ENCODE peak calls at places on chromosomes 13 and 19, in five cellular contexts. G is stomach, P is heart left ventricle, T is ovary, X is uterus. O is an unnamed sample.

GRCh38 chr19:10639836-10640235 is 14.3 kb upstream of the ILF3 start:
- DNase-seq in P (no peak), X (no peak), G (no peak), T (no peak), O (no peak)

GRCh38 chr13:75423946-75424345 is 58.0 kb downstream of the TBC1D4 start:
- DNase-seq in G (no peak), P (no peak), T (no peak), X (no peak), O (no peak)

GRCh38 chr13:110407531-110407930 is 100.4 kb downstream of the COL4A2 start:
- DNase-seq in X (no peak), T (no peak), G (no peak), P (no peak), O (no peak)

GRCh38 chr13:97242755-97243497 is 20.8 kb downstream of the MBNL2 start:
- DNase-seq in X (no peak), P (no peak), T (no peak), G (no peak), O (peak; percentile 50)

GRCh38 chr19:46731007-46731501 is 14.1 kb upstream of the PRKD2 start:
- DNase-seq in G (peak; percentile 46), T (no peak), X (no peak), P (no peak), O (peak; percentile 40)

GRCh38 chr13:29279859-29280258 is 315.6 kb downstream of the SLC7A1 start:
- DNase-seq in X (no peak), P (no peak), T (no peak), G (no peak), O (no peak)

GRCh38 chr19:15161028-15161984 is 39.5 kb downstream of the NOTCH3 start:
- DNase-seq in T (no peak), X (no peak), G (no peak), P (no peak), O (peak; percentile 23)

GRCh38 chr13:49084961-49085360 is 109.2 kb downstream of the FNDC3A start:
- DNase-seq in G (no peak), P (no peak), T (no peak), X (no peak), O (no peak)

GRCh38 chr13:32309812-32310706 is 5.1 kb downstream of the ZAR1L start:
- DNase-seq in G (no peak), T (peak; percentile 15), P (no peak), X (no peak), O (peak; percentile 59)

GRCh38 chr13:84400711-84401110 is 518.4 kb upstream of the SLITRK1 start:
- DNase-seq in T (no peak), P (no peak), G (no peak), X (no peak), O (no peak)

GRCh38 chr13:105817011-105817410 is 718.5 kb downstream of the EFNB2 start:
- DNase-seq in X (no peak), G (no peak), T (no peak), P (no peak), O (no peak)

GRCh38 chr19:3817761-3818160 is 31.6 kb upstream of the MATK start:
- DNase-seq in G (no peak), P (no peak), X (no peak), T (no peak), O (no peak)

GRCh38 chr19:9538183-9539058 is at the start of gene ZNF426:
- DNase-seq in P (peak; percentile 89), G (peak; percentile 85), X (peak; percentile 86), T (peak; percentile 87), O (peak; percentile 94)

GRCh38 chr19:40502647-40503046 is 35.8 kb downstream of the SPTBN4 start:
- DNase-seq in T (no peak), X (no peak), G (peak; percentile 55), P (no peak), O (peak; percentile 17)

GRCh38 chr13:86601351-86601750 is 802.1 kb upstream of the SLITRK6 start:
- DNase-seq in G (no peak), X (no peak), T (no peak), P (no peak), O (no peak)

GRCh38 chr13:45108716-45109706 is 11.3 kb upstream of the GTF2F2 start:
- DNase-seq in G (no peak), X (no peak), P (no peak), T (no peak), O (no peak)

GRCh38 chr13:32432856-32433255 is 4.9 kb upstream of the N4BP2L1 start:
- DNase-seq in T (no peak), X (no peak), G (no peak), P (no peak), O (no peak)

GRCh38 chr19:33472696-33473624 is 48.6 kb downstream of the PEPD start:
- DNase-seq in T (no peak), P (no peak), X (peak; percentile 23), G (no peak), O (no peak)

GRCh38 chr19:46202872-46203860 is 26.4 kb upstream of the IGFL1 start:
- DNase-seq in X (no peak), P (no peak), T (no peak), G (no peak), O (no peak)

DNA sequence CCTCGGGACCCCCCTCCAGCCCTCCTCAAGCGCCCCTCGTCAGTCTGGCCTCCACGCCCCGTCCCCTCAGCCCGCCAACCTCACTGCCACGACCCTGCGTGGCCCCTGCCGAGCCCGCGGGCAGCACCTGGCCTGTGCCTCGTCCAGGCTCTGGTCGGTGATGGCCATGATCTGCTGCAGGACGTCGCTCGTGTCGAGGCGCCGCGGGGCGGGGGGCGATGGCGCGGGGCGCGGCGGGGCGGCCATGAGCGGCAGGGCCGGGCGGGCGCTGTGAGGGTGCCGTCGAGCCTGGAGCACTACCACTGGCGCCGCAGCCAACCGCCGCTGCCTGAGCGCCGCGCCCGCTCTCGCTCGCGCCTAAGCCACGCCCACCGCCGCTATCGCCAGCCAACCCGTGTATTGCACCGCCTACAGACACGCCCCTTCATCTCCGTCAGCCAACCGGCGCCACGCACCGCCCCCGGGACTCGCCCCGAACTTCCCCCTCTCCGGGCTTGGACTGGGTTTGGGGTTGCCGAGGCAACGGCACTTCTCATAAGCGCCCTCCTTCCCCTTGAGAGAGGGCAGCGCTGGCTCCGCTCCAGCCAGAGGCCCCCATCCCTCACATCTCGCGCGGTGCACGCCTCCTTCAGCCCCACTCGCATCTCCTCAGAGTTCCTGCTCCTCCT is at the start of gene PBX4:
- DNase-seq in G (peak; percentile 97), P (peak; percentile 87), T (peak; percentile 96), X (peak; percentile 76), O (peak; percentile 85)
- TF ChIP-seq POLR2A in G (no peak), P (no peak), T (no peak), X (peak; percentile 47), O (no peak)

DNA sequence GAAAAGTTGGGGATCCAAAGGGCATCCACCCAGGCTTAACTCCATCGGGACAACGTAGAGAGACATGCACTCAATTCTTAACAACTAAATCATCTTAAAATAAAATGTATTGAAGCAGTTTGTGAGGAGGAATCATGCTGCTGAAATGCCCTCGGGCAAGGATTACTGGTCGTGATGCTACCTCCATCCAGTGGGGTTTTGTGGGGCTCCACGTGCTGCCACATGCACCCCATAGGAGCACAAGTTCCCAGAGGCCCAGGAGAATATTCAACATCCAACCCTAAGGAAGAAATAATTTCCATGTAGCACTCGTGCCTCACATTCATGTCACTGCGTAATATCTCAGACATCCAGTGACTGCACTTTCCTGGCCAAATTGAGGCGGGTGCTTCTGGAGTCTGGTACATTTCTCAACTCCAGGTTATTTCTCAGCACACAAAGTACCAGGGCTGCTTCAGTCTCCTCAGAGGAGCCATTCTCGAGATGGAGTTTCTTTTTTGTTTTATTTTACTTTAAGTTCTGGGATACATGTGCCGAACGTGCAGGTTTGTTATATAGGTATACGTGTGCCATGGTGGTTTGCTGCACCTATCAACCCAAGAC is 429.8 kb downstream of the FOXO1 start:
- DNase-seq in P (no peak), X (peak; percentile 76), G (no peak), T (peak; percentile 50), O (no peak)
- TF ChIP-seq POLR2A in P (no peak), X (peak; percentile 39), G (no peak), T (no peak), O (no peak)

GRCh38 chr19:6373096-6373812 is 660 bp downstream of the ALKBH7 start:
- DNase-seq in G (peak; percentile 99), P (peak; percentile 99), T (peak; percentile 99), X (peak; percentile 99), O (peak; percentile 100)
- TF ChIP-seq POLR2A in G (no peak), P (no peak), T (no peak), X (no peak), O (no peak)

GRCh38 chr19:49929611-49930482 is 543 bp upstream of the NUP62 start:
- DNase-seq in X (peak; percentile 88), T (peak; percentile 96), G (peak; percentile 91), P (peak; percentile 95), O (peak; percentile 97)
- TF ChIP-seq POLR2A in X (peak; percentile 10), T (no peak), G (no peak), P (no peak), O (peak; percentile 76)

GRCh38 chr19:19162495-19162894 is 7.6 kb downstream of the MEF2B start:
- DNase-seq in X (no peak), P (no peak), G (no peak), T (no peak), O (no peak)
- TF ChIP-seq POLR2A in X (no peak), P (no peak), G (no peak), T (no peak), O (no peak)

GRCh38 chr19:28426902-28427232 is 786.1 kb downstream of the UQCRFS1 start:
- DNase-seq in P (no peak), T (no peak), G (no peak), X (no peak), O (no peak)
- TF ChIP-seq POLR2A in P (no peak), T (no peak), G (no peak), X (no peak), O (no peak)

GRCh38 chr13:52652980-52653303 is 306 bp downstream of the SUGT1 start:
- DNase-seq in T (no peak), G (no peak), P (no peak), X (no peak), O (no peak)
- TF ChIP-seq POLR2A in T (no peak), G (no peak), P (no peak), X (no peak), O (peak; percentile 42)

GRCh38 chr19:11737964-11738745 is 591 bp downstream of the ZNF823 start:
- DNase-seq in P (peak; percentile 18), G (peak; percentile 82), X (peak; percentile 26), T (peak; percentile 25), O (peak; percentile 52)

GRCh38 chr19:11736696-11737095 is 2.0 kb downstream of the ZNF823 start:
- DNase-seq in P (peak; percentile 48), T (no peak), G (no peak), X (no peak), O (peak; percentile 56)

GRCh38 chr19:11735375-11735774 is 3.4 kb downstream of the ZNF823 start:
- DNase-seq in P (no peak), T (no peak), G (no peak), X (no peak), O (no peak)

GRCh38 chr19:11738746-11739620 is at the start of gene ZNF823:
- DNase-seq in T (peak; percentile 99), X (peak; percentile 99), G (peak; percentile 100), P (peak; percentile 99), O (peak; percentile 96)
- TF ChIP-seq POLR2A in T (peak; percentile 36), X (peak; percentile 85), G (no peak), P (peak; percentile 85), O (peak; percentile 64)

O was measured in erythroblast.